ENCODE peak calls at places on chromosomes 11 and 22, in four cellular contexts. A is Calu3, P is activated T-helper 1 cell treated with Interleukin-2 at 50 U/mL for 16 hours, V is head of caudate nucleus. Y is an unnamed sample.

GRCh38 chr22:26798433-26799065 is 141.2 kb downstream of the MIAT start:
- DNase-seq in V (no peak), A (no peak), P (no peak), Y (no peak)

GRCh38 chr11:19938051-19938856 is 222.0 kb downstream of the DBX1 start:
- DNase-seq in A (peak; percentile 74), P (no peak), V (peak; percentile 55), Y (peak; percentile 68)

GRCh38 chr11:816433-816779 is 2.3 kb upstream of the PNPLA2 start:
- DNase-seq in P (no peak), V (no peak), A (no peak), Y (no peak)

GRCh38 chr11:126956664-126957063 is 43.9 kb downstream of the KIRREL3 start:
- DNase-seq in A (no peak), V (no peak), P (no peak), Y (no peak)

GRCh38 chr11:12126352-12127019 is 16.1 kb downstream of the MICAL2 start:
- DNase-seq in A (peak; percentile 61), P (no peak), V (no peak), Y (no peak)

GRCh38 chr11:103633037-103633788 is 403.2 kb upstream of the DDI1 start:
- DNase-seq in A (no peak), P (no peak), V (no peak), Y (no peak)

GRCh38 chr11:68934666-68935065 is 31.0 kb downstream of the IGHMBP2 start:
- DNase-seq in A (no peak), P (no peak), V (no peak), Y (no peak)

GRCh38 chr22:23277583-23278295 is 97.4 kb downstream of the BCR start:
- DNase-seq in V (peak; percentile 48), A (no peak), P (no peak), Y (no peak)

GRCh38 chr22:26536056-26536761 is 23.9 kb upstream of the TFIP11 start:
- DNase-seq in V (no peak), A (no peak), P (no peak), Y (no peak)

GRCh38 chr11:86538223-86538548 is 134.2 kb downstream of the ME3 start:
- DNase-seq in V (no peak), P (no peak), A (no peak), Y (no peak)

GRCh38 chr11:130825621-130826020 is 90.7 kb downstream of the SNX19 start:
- DNase-seq in V (no peak), A (no peak), P (no peak), Y (no peak)

GRCh38 chr11:19562156-19562555 is 150.5 kb upstream of the NAV2 start:
- DNase-seq in A (no peak), V (no peak), P (no peak), Y (no peak)

Y was measured in endothelial cell.